ENCODE peak calls at places on chromosomes 11 and 22, in ten cellular contexts. V is SK-N-SH, T is IMR-90, P is colonic mucosa, B is mesenchymal stem cell, L is neuronal stem cell, K is fibroblast of lung, S is HCT116, Z is astrocyte, G is mesendoderm. H is an unnamed sample.

GRCh38 chr22:17159504-17159951 is 451 bp upstream of the HDHD5 start:
- DNase-seq in K (peak), P (peak), G (no peak), Z (peak), S (peak), V (no peak), T (peak), L (no peak), B (peak), H (peak)

GRCh38 chr11:123239371-123240150 is 44.5 kb upstream of the CLMP start:
- DNase-seq in Z (peak), B (no peak), K (peak), L (no peak), S (no peak), T (peak), G (peak), P (no peak), V (no peak), H (no peak)

GRCh38 chr22:25630446-25630845 is 66.0 kb downstream of the GRK3 start:
- DNase-seq in L (no peak), P (no peak), T (no peak), V (no peak), S (no peak), B (no peak), Z (peak), G (no peak), K (peak), H (no peak)

GRCh38 chr11:122101625-122102291 is 14.3 kb downstream of the BLID start:
- DNase-seq in Z (peak), B (peak), L (peak), V (peak), S (no peak), T (peak), K (peak), P (peak), G (peak), H (peak)

GRCh38 chr22:35605787-35606492 is 11.2 kb downstream of the MB start:
- DNase-seq in K (no peak), T (no peak), V (peak), Z (no peak), P (no peak), S (no peak), B (no peak), G (no peak), L (no peak), H (no peak)

GRCh38 chr11:79437274-79437980 is 3.4 kb downstream of the TENM4 start:
- DNase-seq in G (peak), K (peak), P (peak), Z (peak), T (peak), S (no peak), V (peak), B (peak), L (peak), H (peak)

GRCh38 chr22:30444632-30445437 is 19.3 kb downstream of the MTFP1 start:
- DNase-seq in B (peak), S (peak), L (peak), P (peak), T (peak), G (peak), Z (no peak), K (peak), V (peak), H (peak)

GRCh38 chr11:102990145-102990544 is 34.6 kb upstream of the MMP13 start:
- DNase-seq in Z (peak), T (peak), V (no peak), S (no peak), K (peak), G (no peak), L (no peak), P (no peak), B (no peak), H (no peak)

GRCh38 chr11:101617735-101618332 is 34.0 kb upstream of the TRPC6 start:
- DNase-seq in L (no peak), P (no peak), S (no peak), T (peak), G (peak), B (no peak), K (peak), Z (peak), V (no peak), H (peak)

GRCh38 chr11:95680169-95680929 is 109.2 kb downstream of the FAM76B start:
- DNase-seq in B (peak), V (no peak), Z (peak), G (no peak), K (peak), T (peak), S (no peak), L (no peak), P (no peak), H (no peak)

GRCh38 chr11:43268161-43268560 is 43.6 kb upstream of the API5 start:
- DNase-seq in S (no peak), B (no peak), T (no peak), G (no peak), K (no peak), Z (no peak), P (no peak), V (no peak), L (no peak), H (peak)

GRCh38 chr11:125070699-125071254 is 7.7 kb downstream of the SLC37A2 start:
- DNase-seq in K (peak), Z (peak), G (no peak), S (peak), L (no peak), P (peak), V (no peak), T (peak), B (peak), H (no peak)

GRCh38 chr22:49132009-49132408 is 695.7 kb downstream of the BRD1 start:
- DNase-seq in P (no peak), Z (no peak), S (no peak), V (no peak), B (no peak), L (no peak), G (no peak), K (no peak), T (no peak), H (no peak)

GRCh38 chr11:87301785-87302540 is 264.2 kb downstream of the TMEM135 start:
- DNase-seq in V (no peak), S (no peak), G (no peak), B (no peak), K (no peak), P (no peak), L (no peak), Z (no peak), T (peak), H (no peak)

GRCh38 chr11:100308202-100308601 is 378.9 kb upstream of the ARHGAP42 start:
- DNase-seq in T (no peak), S (no peak), B (no peak), K (no peak), Z (no peak), G (no peak), P (no peak), L (no peak), V (no peak), H (no peak)

GRCh38 chr22:49300241-49300640 is 527.4 kb downstream of the BRD1 start:
- DNase-seq in K (no peak), Z (no peak), G (no peak), L (no peak), S (no peak), T (no peak), P (no peak), B (no peak), V (no peak), H (no peak)

GRCh38 chr11:78140392-78141077 is 1.1 kb upstream of the ALG8 start:
- DNase-seq in T (no peak), P (no peak), G (no peak), S (no peak), V (no peak), L (no peak), B (no peak), K (no peak), Z (no peak), H (no peak)

GRCh38 chr22:45101828-45102227 is 61.9 kb upstream of the NUP50 start:
- DNase-seq in T (peak), L (no peak), S (no peak), Z (peak), P (peak), V (peak), G (peak), K (peak), B (peak), H (peak)

GRCh38 chr11:2541321-2541680 is 96.5 kb downstream of the KCNQ1 start:
- DNase-seq in V (no peak), B (no peak), G (no peak), T (no peak), Z (no peak), P (no peak), S (no peak), K (no peak), L (no peak), H (no peak)

GRCh38 chr11:69644071-69644961 is 3.4 kb downstream of the CCND1 start:
- DNase-seq in P (peak), S (no peak), Z (peak), L (no peak), B (peak), G (no peak), T (peak), V (peak), K (peak), H (no peak)

GRCh38 chr11:119529063-119529845 is 106.3 kb upstream of the THY1 start:
- DNase-seq in G (no peak), S (no peak), Z (no peak), B (no peak), T (no peak), P (no peak), V (no peak), L (no peak), K (no peak), H (no peak)

GRCh38 chr11:12248330-12248729 is 129.0 kb upstream of the PARVA start:
- DNase-seq in V (peak), K (peak), L (no peak), S (no peak), G (no peak), P (peak), T (peak), Z (no peak), B (peak), H (peak)

GRCh38 chr11:128022007-128022368 is 565.4 kb downstream of the ETS1 start:
- DNase-seq in T (peak), S (no peak), Z (peak), L (no peak), B (peak), P (no peak), K (peak), V (no peak), G (no peak), H (no peak)

GRCh38 chr11:106828976-106829375 is 189.3 kb downstream of the GUCY1A2 start:
- DNase-seq in V (no peak), K (peak), S (no peak), B (no peak), T (no peak), G (no peak), Z (peak), L (no peak), P (no peak), H (no peak)

GRCh38 chr11:74634537-74634936 is 42.2 kb downstream of the POLD3 start:
- DNase-seq in B (peak), Z (peak), S (peak), G (peak), P (peak), L (no peak), T (peak), V (no peak), K (peak), H (no peak)

GRCh38 chr11:118265954-118266353 is 1.9 kb upstream of the MPZL2 start:
- DNase-seq in P (peak), Z (no peak), K (no peak), V (no peak), B (no peak), T (no peak), S (no peak), G (no peak), L (no peak), H (no peak)

GRCh38 chr22:40044870-40045834 is 50.4 kb downstream of the FAM83F start:
- DNase-seq in L (peak), T (peak), B (peak), P (peak), Z (peak), V (peak), K (peak), S (no peak), G (peak), H (peak)

GRCh38 chr22:22194931-22195264 is 49.7 kb upstream of the VPREB1 start:
- DNase-seq in L (no peak), S (no peak), Z (no peak), P (no peak), G (no peak), T (no peak), V (no peak), K (no peak), B (no peak), H (no peak)

GRCh38 chr22:22196833-22197477 is 47.6 kb upstream of the VPREB1 start:
- DNase-seq in V (no peak), Z (no peak), T (no peak), P (no peak), K (no peak), S (no peak), B (no peak), L (no peak), G (no peak), H (no peak)

GRCh38 chr22:22193923-22194322 is 50.7 kb upstream of the VPREB1 start:
- DNase-seq in V (no peak), P (no peak), T (no peak), G (no peak), Z (no peak), S (no peak), K (no peak), L (no peak), B (no peak), H (no peak)

GRCh38 chr22:22196018-22196533 is 48.5 kb upstream of the VPREB1 start:
- DNase-seq in P (no peak), Z (no peak), G (no peak), V (no peak), K (no peak), S (no peak), T (no peak), B (no peak), L (no peak), H (no peak)

GRCh38 chr22:22195265-22196017 is 49.1 kb upstream of the VPREB1 start:
- DNase-seq in B (peak), G (peak), L (peak), S (peak), P (peak), K (peak), T (peak), Z (peak), V (peak), H (peak)
- H3K9ac ChIP-seq in B (no peak), G (no peak), L (no peak), S (no peak), P (no peak), K (no peak), T (no peak), Z (no peak), V (no peak), H (no peak)

GRCh38 chr22:37244114-37244921 is at the start of gene RAC2:
- DNase-seq in K (peak), S (peak), L (no peak), V (peak), Z (peak), B (peak), P (peak), G (peak), T (peak), H (peak)

GRCh38 chr22:37244922-37245722 is 1.1 kb upstream of the RAC2 start:
- DNase-seq in L (no peak), V (no peak), P (no peak), S (no peak), K (no peak), Z (no peak), T (no peak), G (no peak), B (no peak), H (no peak)

GRCh38 chr22:37242395-37242918 is 1.6 kb downstream of the RAC2 start:
- DNase-seq in S (no peak), K (peak), G (peak), Z (no peak), V (peak), T (peak), P (peak), B (peak), L (no peak), H (no peak)

GRCh38 chr22:37241351-37242142 is 2.5 kb downstream of the RAC2 start:
- DNase-seq in S (no peak), K (peak), P (no peak), G (no peak), T (no peak), L (no peak), B (no peak), Z (no peak), V (peak), H (no peak)

GRCh38 chr22:37243402-37244113 is 511 bp downstream of the RAC2 start:
- DNase-seq in Z (no peak), P (no peak), L (no peak), V (peak), K (no peak), S (no peak), T (no peak), G (no peak), B (no peak), H (no peak)
- H3K9ac ChIP-seq in Z (peak), P (peak), L (no peak), V (no peak), K (peak), S (peak), T (peak), G (peak), B (peak), H (no peak)

DNA sequence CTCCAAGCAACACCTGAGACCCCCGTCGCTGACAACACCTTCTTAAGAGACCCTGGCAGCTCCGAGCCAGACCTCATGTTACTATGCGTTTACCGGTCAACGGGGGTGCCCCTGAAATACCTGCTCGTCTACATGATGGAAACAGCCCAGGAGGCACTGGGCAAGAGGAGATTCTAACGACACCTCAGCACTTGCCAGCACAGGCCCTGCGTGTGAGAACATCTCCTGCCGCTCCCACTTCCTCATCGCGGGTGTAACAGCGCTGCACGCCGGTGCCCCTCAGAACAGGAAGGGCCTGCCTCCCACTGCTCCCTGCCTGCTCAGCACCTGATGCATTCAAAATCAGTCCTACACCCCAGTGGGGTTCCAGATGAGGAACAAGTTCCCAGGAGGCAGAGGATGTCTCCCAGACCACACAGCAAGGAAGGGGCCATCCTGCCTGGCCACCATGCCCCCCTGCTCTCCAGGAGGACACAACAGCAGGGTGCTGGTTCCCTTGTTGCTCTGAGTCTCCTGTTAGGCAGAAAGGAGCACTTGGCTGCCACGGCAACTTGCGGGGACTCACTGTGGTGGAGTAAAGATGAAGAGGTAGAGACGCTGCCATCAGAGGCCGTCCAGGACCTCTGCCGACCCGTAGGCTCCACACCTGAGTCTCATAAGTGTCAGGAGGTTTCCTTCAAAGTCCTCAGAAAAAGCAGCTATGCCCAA is 2.1 kb downstream of the TOLLIP start:
- DNase-seq in P (no peak), K (no peak), G (no peak), L (no peak), B (no peak), S (no peak), Z (no peak), V (no peak), T (no peak), H (no peak)
- H3K9ac ChIP-seq in P (no peak), K (no peak), G (no peak), L (peak), B (peak), S (no peak), Z (no peak), V (no peak), T (no peak), H (no peak)

GRCh38 chr11:73159297-73159696 is 17.2 kb upstream of the FCHSD2 start:
- DNase-seq in B (no peak), S (no peak), Z (no peak), G (no peak), L (no peak), V (no peak), K (no peak), T (no peak), P (no peak), H (no peak)
- H3K9ac ChIP-seq in B (no peak), S (no peak), Z (no peak), G (no peak), L (no peak), V (no peak), K (no peak), T (peak), P (peak), H (no peak)

DNA sequence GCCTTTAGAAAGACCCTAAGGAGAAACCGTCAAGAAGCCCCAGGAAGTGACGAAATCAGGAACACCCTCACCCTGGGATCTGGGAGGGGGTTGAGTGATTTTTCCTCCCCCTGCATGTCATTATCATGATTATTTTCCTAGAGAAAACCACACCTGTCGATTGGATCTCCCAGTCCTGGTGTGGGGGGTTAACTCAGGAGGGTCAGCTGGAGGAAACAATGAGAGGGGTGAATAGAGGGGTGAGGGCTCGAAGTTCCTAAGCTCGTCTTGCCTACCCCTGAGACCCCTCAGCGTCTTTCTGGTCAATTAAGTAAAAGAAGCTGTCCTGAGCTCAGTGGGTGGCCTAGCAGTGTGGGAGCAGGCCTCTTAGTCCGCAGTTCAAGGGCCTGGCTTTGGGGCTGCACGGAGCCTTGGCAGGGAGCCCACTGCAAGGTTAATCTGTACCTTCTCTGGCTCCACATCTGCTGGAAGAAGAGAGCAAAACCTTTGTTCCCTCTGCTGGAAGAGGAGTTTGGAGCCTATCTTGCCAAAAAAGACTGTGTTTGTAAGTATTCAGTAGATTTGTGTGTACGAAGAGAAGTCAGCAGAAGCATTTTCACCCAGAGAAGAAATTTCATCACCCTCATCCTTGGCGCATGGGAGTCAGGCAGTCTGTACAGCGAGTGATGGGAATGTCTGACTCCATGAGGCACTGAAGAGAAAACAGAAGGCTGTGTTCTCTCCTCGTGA is 34.2 kb upstream of the FTH1 start:
- DNase-seq in B (no peak), L (no peak), P (peak), T (no peak), V (no peak), K (no peak), G (no peak), Z (no peak), S (no peak), H (no peak)
- H3K9ac ChIP-seq in B (peak), L (no peak), P (peak), T (no peak), V (no peak), K (no peak), G (no peak), Z (no peak), S (no peak), H (no peak)

GRCh38 chr22:21990449-21991308 is 8.1 kb upstream of the TOP3B start:
- DNase-seq in V (no peak), B (no peak), Z (no peak), L (no peak), G (no peak), K (no peak), P (no peak), T (no peak), S (no peak), H (no peak)
- H3K9ac ChIP-seq in V (no peak), B (no peak), Z (no peak), L (peak), G (no peak), K (no peak), P (no peak), T (no peak), S (no peak), H (no peak)